ENCODE peak calls at places on chromosomes 13 and 19, in five cellular contexts. J is IMR-90, Z is breast epithelium, T is right lobe of liver, H is Peyer's patch. E is an unnamed sample.

GRCh38 chr13:31927219-31927653 is 104.3 kb upstream of the FRY start:
- DNase-seq in J (no peak), Z (no peak), T (no peak), H (no peak), E (no peak)

GRCh38 chr19:15015946-15016542 is 33.2 kb upstream of the CASP14 start:
- DNase-seq in J (no peak), Z (no peak), T (no peak), H (no peak), E (no peak)

GRCh38 chr13:113493315-113493951 is 2.9 kb upstream of the DCUN1D2 start:
- DNase-seq in J (peak; percentile 99), Z (no peak), T (no peak), H (no peak), E (no peak)

GRCh38 chr13:30026093-30026492 is 175.7 kb upstream of the UBL3 start:
- DNase-seq in J (peak; percentile 96), Z (no peak), T (no peak), H (no peak), E (no peak)

GRCh38 chr19:58399903-58400637 is 4.6 kb downstream of the RNF225 start:
- DNase-seq in J (no peak), Z (no peak), T (no peak), H (peak; percentile 45), E (no peak)

GRCh38 chr13:26025196-26025595 is 26.6 kb downstream of the SHISA2 start:
- DNase-seq in J (no peak), Z (no peak), T (no peak), H (no peak), E (no peak)

GRCh38 chr13:77820431-77821149 is 98.0 kb downstream of the EDNRB start:
- DNase-seq in J (no peak), Z (no peak), T (no peak), H (no peak), E (no peak)

GRCh38 chr19:18612772-18613588 is at the start of gene TMEM59L:
- DNase-seq in J (no peak), Z (no peak), T (no peak), H (no peak), E (no peak)

GRCh38 chr13:44806841-44807240 is 182.4 kb downstream of the NUFIP1 start:
- DNase-seq in J (no peak), Z (no peak), T (no peak), H (no peak), E (peak; percentile 49)

GRCh38 chr19:49150944-49151243 is 4.3 kb downstream of the HRC start:
- DNase-seq in J (no peak), Z (no peak), T (no peak), H (no peak), E (no peak)

GRCh38 chr19:49150106-49150943 is 4.9 kb downstream of the HRC start:
- DNase-seq in J (peak; percentile 65), Z (peak; percentile 76), T (peak; percentile 95), H (peak; percentile 94), E (peak; percentile 96)

GRCh38 chr19:49147923-49148682 is 7.1 kb downstream of the HRC start:
- DNase-seq in J (no peak), Z (no peak), T (no peak), H (no peak), E (no peak)

GRCh38 chr19:49149652-49150105 is 5.5 kb downstream of the HRC start:
- DNase-seq in J (peak; percentile 83), Z (peak; percentile 50), T (peak; percentile 74), H (no peak), E (peak; percentile 94)

GRCh38 chr19:49148784-49149651 is 6.2 kb downstream of the HRC start:
- DNase-seq in J (peak; percentile 86), Z (peak; percentile 98), T (peak; percentile 97), H (peak; percentile 100), E (peak; percentile 96)
- TF ChIP-seq POLR2A in J (no peak), Z (no peak), T (peak; percentile 47), H (peak; percentile 68), E (no peak)

DNA sequence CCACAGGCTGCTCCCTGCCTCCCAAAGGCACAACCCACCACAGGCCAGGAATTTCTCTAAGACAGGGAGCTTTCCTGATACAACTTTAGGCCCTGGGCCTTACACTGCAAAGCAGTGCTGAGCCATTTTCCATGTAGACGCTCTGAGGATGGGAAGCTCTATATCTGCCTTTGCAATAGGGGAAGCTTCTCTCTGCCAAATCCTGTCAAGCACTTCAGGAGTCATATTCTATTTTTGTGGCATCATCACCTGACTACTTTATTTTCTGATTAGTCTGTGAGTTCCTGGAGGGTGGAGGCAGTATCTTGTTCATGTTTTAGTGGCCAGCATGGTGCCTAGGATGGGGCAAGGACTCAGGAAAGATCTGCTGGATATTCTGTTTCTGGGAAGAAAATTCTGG is 382.0 kb downstream of the ZNF536 start:
- DNase-seq in J (no peak), Z (no peak), T (no peak), H (no peak), E (no peak)
- H3K4me3 ChIP-seq in J (no peak overlapping the region), Z (no peak overlapping the region), T (no peak overlapping the region), H (no peak overlapping the region), E (no peak overlapping the region)

GRCh38 chr13:52862358-52863206 is 14.1 kb upstream of the PCDH8 start:
- DNase-seq in J (no peak), Z (no peak), T (no peak), H (no peak), E (no peak)
- TF ChIP-seq CTCF in J (peak; percentile 34), Z (no peak), T (peak; percentile 48), H (no peak), E (no peak)

DNA sequence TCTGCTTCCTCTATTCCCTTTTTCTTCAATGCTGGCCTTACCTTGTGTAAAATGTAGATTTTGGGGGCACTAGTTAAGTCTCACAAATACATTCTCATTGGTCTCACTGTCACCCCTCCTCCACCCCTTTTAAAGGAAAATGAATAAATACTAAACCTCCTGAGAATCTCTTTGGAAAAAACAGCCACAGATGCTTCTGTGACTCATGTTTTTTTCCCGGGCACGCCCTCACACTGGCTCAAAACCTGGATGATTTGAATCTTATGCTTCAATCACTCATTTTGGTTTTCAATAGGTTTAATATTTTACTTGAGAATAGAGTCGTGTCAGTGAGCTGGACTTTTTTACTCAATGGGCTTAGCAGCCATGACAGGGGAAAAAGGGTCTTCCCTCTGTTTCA is 66.0 kb upstream of the MED4 start:
- DNase-seq in J (no peak), Z (no peak), T (no peak), H (no peak), E (peak; percentile 74)
- TF ChIP-seq POLR2A in J (no peak), Z (no peak), T (no peak), H (no peak), E (no peak)

DNA sequence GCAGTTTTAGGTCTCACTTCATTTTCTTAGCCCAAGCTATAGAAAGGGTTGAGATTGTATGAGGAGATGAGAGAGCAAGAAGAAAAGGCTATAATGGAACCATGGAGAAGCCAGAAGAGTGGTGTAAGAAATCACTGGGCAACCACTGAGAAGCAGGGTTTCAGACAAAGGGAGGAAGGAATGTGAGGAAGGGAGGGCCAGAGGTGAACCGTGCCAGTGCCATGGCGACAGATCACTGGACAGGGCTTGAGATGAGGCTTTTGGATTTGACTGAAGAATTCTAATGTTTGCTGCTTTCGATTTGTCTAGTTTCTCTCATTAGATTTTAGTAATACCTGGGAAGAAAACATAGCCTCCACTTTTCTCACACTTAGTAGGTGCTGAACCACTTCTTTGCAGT is 6.3 kb upstream of the GPR183 start:
- DNase-seq in J (no peak), Z (no peak), T (no peak), H (no peak), E (no peak)
- H3K4me3 ChIP-seq in J (no peak overlapping the region), Z (no peak overlapping the region), T (no peak overlapping the region), H (no peak overlapping the region), E (no peak overlapping the region)

GRCh38 chr13:98317573-98318171 is 140.6 kb upstream of the RNF113B start:
- DNase-seq in J (no peak), Z (no peak), T (no peak), H (no peak), E (no peak)

GRCh38 chr13:98313938-98314292 is 136.8 kb upstream of the RNF113B start:
- DNase-seq in J (no peak), Z (no peak), T (no peak), H (no peak), E (no peak)

GRCh38 chr13:98315466-98315865 is 138.4 kb upstream of the RNF113B start:
- DNase-seq in J (peak; percentile 71), Z (no peak), T (no peak), H (no peak), E (no peak)

GRCh38 chr13:98318263-98318878 is 141.3 kb upstream of the RNF113B start:
- DNase-seq in J (no peak), Z (no peak), T (no peak), H (no peak), E (no peak)

GRCh38 chr13:98315902-98316301 is 138.8 kb upstream of the RNF113B start:
- DNase-seq in J (no peak), Z (no peak), T (no peak), H (no peak), E (no peak)
- TF ChIP-seq CTCF in J (no peak), Z (no peak), T (no peak), H (no peak), E (no peak)

DNA sequence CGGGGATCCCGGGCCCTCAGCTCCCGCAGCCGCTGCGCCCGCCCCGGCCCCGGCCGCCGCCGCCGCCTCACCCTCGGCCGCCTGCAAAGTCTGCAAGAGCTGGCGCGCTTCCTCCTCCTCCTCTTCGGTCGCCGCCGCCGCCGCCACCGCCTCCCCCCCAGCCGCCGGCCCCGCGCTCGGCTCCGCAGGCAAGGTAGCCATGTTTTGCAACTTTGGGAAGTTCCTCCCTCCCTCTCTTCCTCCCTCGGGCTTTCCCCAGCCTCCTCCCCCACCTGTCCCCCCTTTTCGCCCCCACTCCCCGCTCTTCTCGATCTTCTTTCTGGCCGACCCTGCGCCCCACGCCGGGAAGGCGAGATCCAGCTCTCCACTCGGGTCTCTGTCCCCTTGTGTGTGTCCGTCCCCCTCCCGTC is 403 bp downstream of the SIX5 start:
- DNase-seq in J (peak; percentile 41), Z (peak; percentile 61), T (no peak), H (no peak), E (peak; percentile 52)
- TF ChIP-seq POLR2A in J (no peak), Z (no peak), T (no peak), H (no peak), E (no peak)

GRCh38 chr13:64718116-64718515 is 2512.0 kb downstream of the PCDH9 start:
- DNase-seq in J (no peak), Z (no peak), T (no peak), H (no peak), E (no peak)

DNA sequence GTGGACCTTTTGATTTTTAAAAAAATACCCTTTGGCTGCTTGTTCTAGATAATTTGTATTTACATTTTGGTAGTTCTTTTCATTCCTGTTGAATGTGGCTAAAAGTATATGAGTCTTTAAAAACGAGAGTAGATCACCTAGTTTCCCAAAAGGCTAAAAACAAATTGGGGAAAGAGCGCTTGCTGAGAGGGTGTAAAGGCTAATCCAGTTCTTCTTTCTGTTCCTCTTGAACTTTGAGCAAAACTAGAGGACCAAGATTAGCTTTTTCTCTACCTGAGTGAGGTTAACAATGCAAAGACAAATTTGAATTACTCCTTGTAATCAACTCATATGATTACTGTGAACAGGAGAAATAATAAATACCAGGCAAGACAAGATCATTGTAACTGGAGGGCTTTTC is 2513.2 kb downstream of the PCDH9 start:
- DNase-seq in J (no peak), Z (no peak), T (no peak), H (no peak), E (no peak)
- H3K4me3 ChIP-seq in J (no peak overlapping the region), Z (no peak overlapping the region), T (no peak overlapping the region), H (no peak overlapping the region), E (no peak overlapping the region)

GRCh38 chr19:12555456-12555930 is 4.2 kb upstream of the ZNF564 start:
- DNase-seq in J (no peak), Z (no peak), T (peak; percentile 48), H (no peak), E (no peak)
- TF ChIP-seq CTCF in J (no peak), Z (no peak), T (no peak), H (no peak), E (no peak)